ENCODE peak calls at places on chromosomes 13 and 19, in five cellular contexts. U is aorta, I is Peyer's patch, B is GM23248, K is mesenchymal stem cell. P is an unnamed sample. For H3K27me3, the result is how much of the 10 kb centered on the place peaks cover.

GRCh38 chr19:17765069-17765618 is 13.9 kb downstream of the FCHO1 start:
- DNase-seq in U (peak), I (peak), B (no peak), K (no peak), P (peak)

GRCh38 chr19:23779645-23780044 is 21.0 kb upstream of the ZNF681 start:
- DNase-seq in U (no peak), I (no peak), B (no peak), K (no peak), P (no peak)

GRCh38 chr19:35272122-35272715 is 3.5 kb downstream of the USF2 start:
- DNase-seq in U (no peak), I (no peak), B (no peak), K (no peak), P (peak)

GRCh38 chr13:26270707-26271106 is 16.8 kb downstream of the CDK8 start:
- DNase-seq in U (no peak), I (no peak), B (no peak), K (no peak), P (no peak)

GRCh38 chr13:60756306-60756705 is 359.3 kb downstream of the TDRD3 start:
- DNase-seq in U (no peak), I (no peak), B (no peak), K (peak), P (no peak)

GRCh38 chr19:14393303-14393702 is 12.1 kb downstream of the ADGRE5 start:
- DNase-seq in U (no peak), I (no peak), B (no peak), K (no peak), P (no peak)

GRCh38 chr13:91326156-91326555 is 21.3 kb upstream of the MIR17HG start:
- DNase-seq in U (no peak), I (no peak), B (no peak), K (no peak), P (no peak)

GRCh38 chr13:75331792-75332349 is 150.1 kb downstream of the TBC1D4 start:
- DNase-seq in U (no peak), I (no peak), B (no peak), K (no peak), P (no peak)

GRCh38 chr13:22050951-22051563 is 380.2 kb downstream of the FGF9 start:
- DNase-seq in U (no peak), I (no peak), B (no peak), K (no peak), P (peak)

GRCh38 chr19:16828990-16829821 is at the start of gene SIN3B:
- DNase-seq in U (peak), I (peak), B (peak), K (peak), P (peak)

GRCh38 chr19:42497492-42498226 is 30.6 kb downstream of the CEACAM1 start:
- DNase-seq in U (no peak), I (peak), B (no peak), K (no peak), P (no peak)

GRCh38 chr13:20553309-20553708 is 13.6 kb upstream of the IFT88 start:
- DNase-seq in U (no peak), I (no peak), B (peak), K (no peak), P (no peak)

GRCh38 chr13:21075303-21076264 is 14.2 kb upstream of the LATS2 start:
- DNase-seq in U (peak), I (no peak), B (peak), K (peak), P (peak)

GRCh38 chr19:5804516-5805464 is at the start of gene NRTN:
- DNase-seq in U (no peak), I (peak), B (no peak), K (no peak), P (no peak)

GRCh38 chr19:57171551-57172081 is 4.3 kb upstream of the DUXA start:
- DNase-seq in U (peak), I (no peak), B (peak), K (peak), P (peak)

GRCh38 chr19:50478901-50479715 is 2.5 kb upstream of the GARIN5A start:
- DNase-seq in U (peak), I (peak), B (peak), K (peak), P (peak)

GRCh38 chr13:24106429-24106828 is 54.1 kb upstream of the SPATA13 start:
- DNase-seq in U (no peak), I (no peak), B (no peak), K (no peak), P (no peak)

GRCh38 chr13:40283666-40284065 is 382.8 kb downstream of the FOXO1 start:
- DNase-seq in U (no peak), I (no peak), B (no peak), K (no peak), P (no peak)

DNA sequence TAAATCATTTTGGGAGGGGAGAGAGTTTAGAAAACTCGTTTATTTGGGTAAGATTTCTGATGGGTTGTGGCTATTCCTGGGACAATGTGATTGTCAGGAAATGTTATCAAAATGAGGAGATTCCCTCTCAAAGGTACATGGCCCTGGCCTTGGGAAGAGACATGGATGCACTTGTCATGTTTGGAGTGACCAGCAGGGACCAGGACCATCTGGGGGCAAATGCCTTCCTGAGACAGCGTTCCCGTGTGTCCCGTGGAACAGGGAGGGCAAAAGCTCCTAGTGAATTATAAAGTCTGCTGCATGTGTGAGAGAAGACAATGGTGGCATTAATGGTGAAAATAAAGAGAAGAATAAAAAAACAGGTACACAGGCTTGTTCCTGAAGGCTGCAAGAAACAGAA is 317.3 kb downstream of the ZNF536 start:
- DNase-seq in U (no peak), I (no peak), B (no peak), K (no peak), P (no peak)
- H3K27me3 ChIP-seq in U (under half), I (under half), B (half or more), K (under half), P (under half)

GRCh38 chr19:1742989-1743696 is 10.2 kb upstream of the ONECUT3 start:
- DNase-seq in U (no peak), I (no peak), B (no peak), K (no peak), P (no peak)
- H3K27me3 ChIP-seq in U (under half), I (under half), B (under half), K (half or more), P (under half)

DNA sequence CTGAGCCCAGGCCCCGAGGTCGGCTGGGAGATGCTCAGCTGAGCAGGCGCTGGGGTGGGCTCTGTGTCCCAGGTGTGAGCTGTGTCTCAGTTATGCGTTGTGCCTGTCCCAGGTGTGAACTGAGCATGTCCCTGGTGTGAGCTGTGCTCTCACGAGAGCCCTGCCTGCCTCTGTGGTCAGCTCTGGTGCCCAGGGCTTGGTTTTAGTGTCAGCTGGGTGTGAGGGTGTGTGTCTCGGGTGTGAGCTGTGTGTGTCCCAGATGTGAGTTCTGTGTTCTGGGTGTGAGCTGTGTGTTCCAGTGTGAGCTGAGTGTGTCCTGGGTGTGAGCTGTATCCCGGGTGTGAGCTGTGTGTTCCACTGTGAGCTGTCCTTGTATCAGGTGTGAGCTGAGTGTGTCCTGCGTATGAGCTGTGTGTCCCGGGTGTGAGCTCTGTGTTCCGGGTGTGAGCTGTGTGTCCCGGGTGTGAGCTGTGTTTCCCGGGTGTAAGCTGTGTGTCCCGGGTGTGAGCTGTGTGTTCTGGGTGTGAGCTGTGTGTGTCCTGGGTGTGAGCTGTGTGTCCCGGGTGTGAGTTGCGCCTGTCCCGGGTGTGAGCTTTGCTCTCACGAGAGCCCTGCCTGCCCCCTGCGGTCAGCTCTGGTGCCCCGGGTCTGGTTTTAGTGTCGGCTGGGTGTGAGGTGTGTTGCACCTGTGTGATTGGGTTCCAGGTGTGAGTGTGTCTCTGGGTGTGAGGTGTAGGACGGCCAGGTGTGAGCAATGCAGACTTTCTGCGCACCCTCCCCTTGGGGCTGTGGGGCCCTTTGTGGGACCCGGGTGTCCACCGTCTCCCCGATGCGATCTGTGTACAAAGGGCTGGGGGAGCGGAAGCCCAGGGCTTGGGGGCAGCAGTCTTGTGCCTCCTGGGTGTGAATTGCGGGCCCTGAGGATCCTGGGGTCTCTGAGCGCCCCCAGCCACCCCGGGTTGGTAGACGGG is 7.1 kb upstream of the PEAK3 start:
- DNase-seq in U (peak), I (no peak), B (no peak), K (no peak), P (peak)
- H3K27me3 ChIP-seq in U (under half), I (under half), B (under half), K (half or more), P (under half)

GRCh38 chr13:71863249-71863648 is 3.8 kb downstream of the DACH1 start:
- DNase-seq in U (no peak), I (no peak), B (no peak), K (no peak), P (no peak)
- H3K27me3 ChIP-seq in U (under half), I (under half), B (under half), K (half or more), P (under half)

GRCh38 chr19:7732045-7732444 is at the start of gene CLEC4G:
- DNase-seq in U (no peak), I (no peak), B (no peak), K (no peak), P (no peak)
- H3K27me3 ChIP-seq in U (under half), I (under half), B (half or more), K (half or more), P (under half)

GRCh38 chr19:31109626-31110025 is 239.6 kb downstream of the TSHZ3 start:
- DNase-seq in U (no peak), I (no peak), B (no peak), K (peak), P (no peak)
- H3K27me3 ChIP-seq in U (under half), I (under half), B (under half), K (under half), P (under half)

DNA sequence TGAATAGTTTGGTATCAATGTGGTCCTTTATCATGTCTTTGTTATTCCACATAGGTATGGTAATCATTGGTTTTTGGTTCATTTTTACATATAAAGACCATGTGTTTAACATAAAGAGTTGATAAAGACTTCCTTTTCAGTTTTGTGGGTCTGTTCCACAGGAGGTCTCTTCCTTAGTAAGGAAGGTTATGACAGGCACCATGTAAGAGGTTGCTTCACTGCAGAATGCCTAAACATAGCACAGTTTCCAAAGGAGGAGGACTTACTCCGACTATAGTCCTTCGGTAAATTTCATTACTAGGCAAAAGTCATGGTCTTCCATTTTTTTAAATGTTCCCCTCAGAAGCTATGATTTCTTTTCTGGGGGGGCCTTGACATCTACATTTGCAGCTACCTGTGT is 27.1 kb upstream of the PCDH17 start:
- DNase-seq in U (no peak), I (no peak), B (no peak), K (no peak), P (no peak)
- H3K27me3 ChIP-seq in U (under half), I (under half), B (under half), K (under half), P (under half)

DNA sequence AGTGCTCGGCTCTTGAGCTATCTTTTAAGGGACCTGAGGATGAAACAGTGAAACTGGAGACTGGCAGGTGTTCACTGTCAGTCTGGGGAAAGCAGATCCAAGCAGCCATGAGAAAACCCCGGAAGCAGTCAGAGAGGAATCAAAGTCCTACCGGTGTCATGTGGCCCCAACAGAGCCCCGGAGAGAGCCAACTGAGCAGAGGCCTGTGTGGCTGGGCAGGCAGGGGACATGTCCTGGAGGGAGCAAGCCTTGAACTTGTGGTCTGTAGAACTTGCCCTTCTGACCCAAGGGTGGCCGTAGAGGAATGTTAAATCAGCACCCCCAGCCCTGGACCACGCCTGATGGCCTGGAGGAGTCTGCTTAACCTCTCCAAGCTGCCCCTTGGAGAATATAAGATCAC is 113.7 kb upstream of the ZNF507 start:
- DNase-seq in U (no peak), I (no peak), B (no peak), K (no peak), P (no peak)
- H3K27me3 ChIP-seq in U (under half), I (under half), B (under half), K (under half), P (under half)

P was measured in osteoblast.